ENCODE peak calls at places on chromosomes 4 and X, in ten cellular contexts. V is left lung; Y is IMR-90; B is heart right ventricle; L is Panc1; K is upper lobe of left lung; T is GM12878; J is HepG2; H is aorta; F is naive thymus-derived CD4-positive, alpha-beta T cell. A is an unnamed sample.

GRCh38 chr4:88291003-88291402 is 6.6 kb upstream of the PPM1K start:
- ATAC-seq in F (no peak), L (no peak), H (peak; percentile 74), T (no peak), B (peak; percentile 79), Y (peak; percentile 53), J (no peak), K (no peak), V (peak; percentile 56), A (peak; percentile 92)

GRCh38 chr4:119087121-119087520 is 48.5 kb upstream of the MYOZ2 start:
- ATAC-seq in K (no peak), H (peak; percentile 46), B (no peak), T (no peak), Y (peak; percentile 51), L (no peak), F (no peak), V (peak; percentile 48), J (no peak), A (no peak)

GRCh38 chr4:10403633-10404445 is 53.4 kb downstream of the ZNF518B start:
- ATAC-seq in L (no peak), H (no peak), K (no peak), B (no peak), V (peak; percentile 74), J (peak; percentile 65), T (peak; percentile 48), Y (peak; percentile 77), F (peak; percentile 54), A (no peak)

GRCh38 chr4:70589785-70590184 is 2.3 kb upstream of the AMBN start:
- ATAC-seq in F (no peak), J (no peak), Y (no peak), T (peak; percentile 95), L (no peak), V (no peak), K (no peak), H (no peak), B (no peak), A (no peak)

GRCh38 chrX:617401-617800 is 13.2 kb upstream of the SHOX start:
- ATAC-seq in H (no peak), B (no peak), F (no peak), Y (no peak), L (no peak), V (no peak), J (no peak), T (no peak), K (no peak), A (no peak)

GRCh38 chrX:85685843-85686242 is 306.4 kb upstream of the POF1B start:
- ATAC-seq in T (no peak), L (no peak), J (no peak), H (no peak), Y (no peak), B (no peak), K (no peak), V (no peak), F (no peak), A (no peak)

GRCh38 chr4:11039494-11040142 is 355.1 kb upstream of the CLNK start:
- ATAC-seq in H (peak; percentile 44), Y (no peak), V (no peak), K (peak; percentile 57), T (no peak), L (no peak), J (no peak), B (no peak), F (no peak), A (no peak)

GRCh38 chr4:88481557-88481956 is 24.6 kb downstream of the HERC5 start:
- ATAC-seq in L (no peak), T (no peak), B (peak; percentile 64), K (no peak), Y (no peak), V (no peak), H (no peak), F (no peak), J (no peak), A (no peak)

GRCh38 chrX:24491741-24492140 is 26.7 kb downstream of the PDK3 start:
- ATAC-seq in F (no peak), H (no peak), Y (no peak), K (no peak), B (no peak), T (no peak), V (no peak), L (no peak), J (no peak), A (no peak)

GRCh38 chrX:24493740-24494543 is 28.9 kb downstream of the PDK3 start:
- ATAC-seq in F (peak; percentile 34), J (peak; percentile 65), V (no peak), Y (no peak), B (no peak), L (no peak), T (no peak), K (peak; percentile 52), H (no peak), A (no peak)

GRCh38 chrX:24495700-24496099 is 30.6 kb downstream of the PDK3 start:
- ATAC-seq in V (no peak), J (no peak), H (no peak), T (no peak), Y (no peak), B (no peak), K (no peak), F (no peak), L (no peak), A (no peak)

GRCh38 chrX:24498181-24498580 is 33.1 kb downstream of the PDK3 start:
- ATAC-seq in B (no peak), F (peak; percentile 67), L (no peak), Y (no peak), T (peak; percentile 70), K (no peak), H (peak; percentile 59), J (peak; percentile 65), V (no peak), A (peak; percentile 58)

GRCh38 chrX:24494544-24495113 is 29.5 kb downstream of the PDK3 start:
- ATAC-seq in J (peak; percentile 89), H (peak; percentile 68), V (peak; percentile 87), K (no peak), B (no peak), F (peak; percentile 22), T (no peak), Y (peak; percentile 57), L (no peak), A (peak; percentile 79)
- H3K27ac ChIP-seq in J (peak overlapping the region; percentile 45), H (no peak overlapping the region), V (peak overlapping the region; percentile 22), K (no peak overlapping the region), B (no peak overlapping the region), F (peak overlapping the region; percentile 30), T (no peak overlapping the region), Y (no peak overlapping the region), L (no peak overlapping the region), A (peak overlapping the region; percentile 75)

DNA sequence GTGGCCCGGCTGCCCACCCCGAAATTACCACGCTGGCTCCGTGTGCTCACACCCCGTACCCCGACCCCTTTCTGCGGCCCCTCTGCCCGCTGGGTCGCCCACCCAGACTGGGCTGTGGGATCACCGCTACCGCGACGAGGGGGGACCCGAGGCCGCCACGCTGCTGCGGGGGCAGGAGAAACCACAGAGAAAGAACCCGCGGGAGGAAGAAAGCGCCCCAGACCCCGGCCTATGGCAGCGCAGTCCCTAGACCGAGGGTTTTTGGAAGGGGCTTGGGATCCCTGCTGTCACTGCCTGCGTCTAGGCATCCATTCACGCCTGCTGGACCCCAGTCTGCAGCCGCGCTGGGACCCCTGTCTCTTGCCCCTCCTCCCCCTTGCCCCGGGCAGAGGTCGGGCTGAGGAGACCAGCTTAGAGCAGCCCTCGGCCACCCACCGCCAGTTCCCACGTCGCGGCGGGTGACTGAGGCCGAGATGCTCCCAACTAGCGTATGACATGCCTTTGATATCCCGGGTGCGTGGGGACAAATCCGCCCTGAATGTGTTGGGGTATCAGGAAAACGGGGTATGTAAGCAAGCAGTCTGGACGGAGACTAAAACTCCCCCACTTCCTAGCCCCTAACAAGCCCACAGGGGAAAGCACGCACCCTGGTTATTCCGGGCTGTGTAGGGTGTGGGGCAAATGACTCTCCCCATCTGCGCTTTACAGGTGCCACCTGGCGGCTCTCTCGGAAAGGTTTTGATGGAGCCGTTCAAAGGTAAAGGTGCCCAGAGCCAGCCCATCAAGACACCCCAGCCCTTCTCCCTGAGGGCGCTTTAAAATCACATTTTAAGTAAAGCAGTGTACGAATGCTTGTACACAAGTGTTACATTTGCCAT is 867 bp upstream of the INPP4B start:
- ATAC-seq in L (peak; percentile 83), T (peak; percentile 90), K (peak; percentile 78), B (peak; percentile 79), J (peak; percentile 95), H (peak; percentile 47), V (peak; percentile 91), Y (peak; percentile 19), F (peak; percentile 89), A (peak; percentile 57)
- H3K27ac ChIP-seq in L (no peak overlapping the region), T (no peak overlapping the region), K (peak overlapping the region; percentile 61), B (peak overlapping the region; percentile 91), J (no peak overlapping the region), H (peak overlapping the region; percentile 22), V (no peak overlapping the region), Y (peak overlapping the region; percentile 25), F (peak overlapping the region; percentile 54), A (peak overlapping the region; percentile 47)

GRCh38 chr4:113290666-113291065 is 241.2 kb downstream of the ANK2 start:
- ATAC-seq in F (no peak), V (no peak), J (no peak), Y (no peak), B (no peak), L (no peak), H (no peak), K (no peak), T (no peak), A (no peak)

GRCh38 chr4:113292371-113293042 is 243.1 kb downstream of the ANK2 start:
- ATAC-seq in H (peak; percentile 73), F (no peak), J (no peak), L (no peak), K (peak; percentile 66), Y (peak; percentile 82), V (peak; percentile 71), B (peak; percentile 82), T (no peak), A (peak; percentile 62)

GRCh38 chr4:113294910-113295309 is 245.5 kb downstream of the ANK2 start:
- ATAC-seq in F (no peak), V (no peak), B (no peak), L (no peak), T (no peak), K (no peak), H (no peak), J (no peak), Y (no peak), A (no peak)

GRCh38 chr4:113293043-113293560 is 243.6 kb downstream of the ANK2 start:
- ATAC-seq in H (peak; percentile 82), B (peak; percentile 53), V (peak; percentile 73), J (no peak), L (no peak), T (no peak), K (peak; percentile 61), F (no peak), Y (peak; percentile 77), A (peak; percentile 72)

GRCh38 chr4:113293673-113294072 is 244.2 kb downstream of the ANK2 start:
- ATAC-seq in L (no peak), F (no peak), B (no peak), Y (no peak), J (no peak), K (no peak), T (no peak), H (peak; percentile 58), V (peak; percentile 42), A (peak; percentile 37)
- H3K27ac ChIP-seq in L (no peak overlapping the region), F (no peak overlapping the region), B (peak overlapping the region; percentile 62), Y (no peak overlapping the region), J (no peak overlapping the region), K (peak overlapping the region; percentile 43), T (no peak overlapping the region), H (no peak overlapping the region), V (peak overlapping the region; percentile 79), A (peak overlapping the region; percentile 82)

GRCh38 chr4:40585201-40585789 is 44.4 kb downstream of the RBM47 start:
- ATAC-seq in B (no peak), L (no peak), F (no peak), J (no peak), Y (no peak), T (no peak), V (no peak), K (no peak), H (no peak), A (no peak)

GRCh38 chr4:40586729-40587128 is 42.9 kb downstream of the RBM47 start:
- ATAC-seq in J (no peak), V (peak; percentile 27), T (no peak), F (peak; percentile 36), H (no peak), Y (no peak), B (peak; percentile 57), L (no peak), K (peak; percentile 58), A (no peak)

GRCh38 chr4:40586034-40586433 is 43.6 kb downstream of the RBM47 start:
- ATAC-seq in F (no peak), Y (no peak), J (no peak), H (no peak), T (no peak), B (no peak), V (no peak), K (no peak), L (no peak), A (no peak)

GRCh38 chr4:40583850-40584439 is 45.7 kb downstream of the RBM47 start:
- ATAC-seq in Y (no peak), K (no peak), F (no peak), T (no peak), B (no peak), V (no peak), J (no peak), L (no peak), H (no peak), A (no peak)

DNA sequence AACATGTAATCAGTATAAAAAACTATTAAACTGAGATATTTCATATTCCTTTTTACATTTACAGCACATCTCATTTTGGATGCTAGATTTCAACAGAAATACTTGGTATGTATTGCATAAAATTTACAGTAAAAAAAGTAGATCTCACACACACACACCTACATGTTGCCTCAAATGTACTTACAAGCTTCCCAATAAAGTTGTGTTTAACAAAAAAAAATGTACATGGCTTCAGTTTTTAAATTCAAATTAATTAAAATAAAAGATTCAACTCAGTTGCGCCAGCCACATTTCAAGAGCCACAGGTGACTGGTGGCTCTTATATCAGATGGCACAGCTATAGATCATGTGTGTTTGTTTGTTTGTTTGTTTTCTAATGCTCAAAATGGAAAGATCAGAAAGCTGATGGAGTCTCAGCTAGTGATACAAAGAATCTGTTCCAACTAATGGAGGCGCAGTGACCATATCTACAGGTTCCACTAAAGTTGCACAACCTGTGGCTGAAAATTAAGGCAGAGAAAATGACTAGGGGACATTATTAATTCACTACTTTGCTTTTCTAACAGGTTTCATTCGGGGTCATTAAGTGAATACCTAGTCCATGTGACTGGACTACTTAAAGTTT is 45.0 kb downstream of the RBM47 start:
- ATAC-seq in V (no peak), Y (no peak), J (no peak), B (no peak), F (no peak), L (no peak), K (no peak), T (no peak), H (no peak), A (no peak)
- H3K27ac ChIP-seq in V (no peak overlapping the region), Y (no peak overlapping the region), J (no peak overlapping the region), B (no peak overlapping the region), F (no peak overlapping the region), L (no peak overlapping the region), K (no peak overlapping the region), T (no peak overlapping the region), H (no peak overlapping the region), A (no peak overlapping the region)

A was measured in gastroesophageal sphincter.